ENCODE peak calls at places on chromosomes 13 and 19, in five cellular contexts. Z, C, H, G and L are unnamed samples.
A peak's percentile ranks its signal among the peaks of the same experiment; 100 is the strongest.

GRCh38 chr19:17180997-17181702 is 34.0 kb upstream of the USE1 start:
- DNase-seq in H (no peak), G (no peak), C (no peak), Z (peak; percentile 63), L (no peak)

GRCh38 chr13:51935326-51936171 is 73.8 kb downstream of the CCDC70 start:
- DNase-seq in C (peak; percentile 49), G (peak; percentile 19), Z (peak; percentile 72), H (peak; percentile 49), L (peak; percentile 44)

GRCh38 chr19:5445667-5446066 is 9.6 kb upstream of the ZNRF4 start:
- DNase-seq in C (no peak), G (no peak), Z (no peak), H (no peak), L (peak; percentile 67)

GRCh38 chr19:13526552-13526951 is 20.3 kb upstream of the CACNA1A start:
- DNase-seq in C (no peak), H (no peak), G (peak; percentile 19), Z (peak; percentile 77), L (peak; percentile 51)

GRCh38 chr13:111006508-111007031 is 91.7 kb upstream of the ANKRD10 start:
- DNase-seq in Z (peak; percentile 19), H (no peak), C (peak; percentile 65), G (no peak), L (no peak)

GRCh38 chr19:54137913-54138776 is 583 bp downstream of the CNOT3 start:
- DNase-seq in Z (peak; percentile 47), G (no peak), C (peak; percentile 50), H (peak; percentile 75), L (no peak)

GRCh38 chr19:3057275-3057714 is 5.0 kb downstream of the TLE5 start:
- DNase-seq in C (peak; percentile 67), H (no peak), G (no peak), Z (no peak), L (peak; percentile 21)

GRCh38 chr19:29524201-29524911 is 1.4 kb upstream of the VSTM2B start:
- DNase-seq in Z (peak; percentile 70), C (no peak), H (no peak), G (no peak), L (no peak)

GRCh38 chr19:39132344-39132969 is 6.9 kb downstream of the PAK4 start:
- DNase-seq in G (no peak), H (no peak), C (no peak), Z (no peak), L (no peak)

GRCh38 chr13:93690139-93690538 is 463.5 kb downstream of the GPC6 start:
- DNase-seq in C (peak; percentile 52), G (no peak), Z (peak; percentile 80), H (no peak), L (peak; percentile 31)

GRCh38 chr13:25267715-25268114 is 19.6 kb downstream of the MTMR6 start:
- DNase-seq in C (no peak), G (no peak), Z (no peak), H (peak; percentile 17), L (peak; percentile 18)

GRCh38 chr13:98458431-98458830 is 118.5 kb downstream of the STK24 start:
- DNase-seq in H (no peak), G (no peak), Z (no peak), C (no peak), L (no peak)

GRCh38 chr19:55169136-55169535 is 2.7 kb upstream of the DNAAF3 start:
- DNase-seq in G (no peak), H (no peak), C (no peak), Z (no peak), L (no peak)

GRCh38 chr13:113897161-113897560 is 33.3 kb upstream of the GAS6 start:
- DNase-seq in Z (no peak), H (no peak), C (no peak), G (no peak), L (peak; percentile 92)

GRCh38 chr13:94798738-94799137 is 86.4 kb upstream of the SOX21 start:
- DNase-seq in C (peak; percentile 13), Z (no peak), H (no peak), G (no peak), L (no peak)

GRCh38 chr13:106498158-106498557 is 37.3 kb downstream of the EFNB2 start:
- DNase-seq in H (no peak), G (no peak), C (no peak), Z (no peak), L (no peak)

GRCh38 chr19:29622191-29623070 is 16.3 kb downstream of the POP4 start:
- DNase-seq in G (no peak), C (no peak), H (peak; percentile 59), Z (no peak), L (peak; percentile 12)

GRCh38 chr19:18044825-18045304 is 36.9 kb downstream of the ARRDC2 start:
- DNase-seq in C (peak; percentile 75), Z (peak; percentile 77), G (no peak), H (no peak), L (peak; percentile 69)

GRCh38 chr13:96379967-96380366 is 290.1 kb downstream of the HS6ST3 start:
- DNase-seq in G (no peak), Z (no peak), H (no peak), C (no peak), L (no peak)

GRCh38 chr19:50025794-50026549 is at the start of gene ZNF473:
- DNase-seq in Z (peak; percentile 98), G (no peak), H (peak; percentile 86), C (peak; percentile 97), L (peak; percentile 97)

GRCh38 chr19:38562096-38562495 is 55.7 kb downstream of the MAP4K1 start:
- DNase-seq in H (no peak), C (no peak), G (no peak), Z (no peak), L (no peak)

GRCh38 chr19:389935-390289 is 19.0 kb downstream of the C2CD4C start:
- DNase-seq in G (no peak), Z (no peak), H (no peak), C (no peak), L (no peak)

GRCh38 chr19:41957838-41958366 is 1.2 kb downstream of the RABAC1 start:
- DNase-seq in Z (peak; percentile 94), G (peak; percentile 79), H (peak; percentile 90), C (peak; percentile 93), L (peak; percentile 87)

GRCh38 chr13:20492641-20493040 is 33.0 kb downstream of the CRYL1 start:
- DNase-seq in Z (peak; percentile 62), H (no peak), G (peak; percentile 27), C (peak; percentile 19), L (peak; percentile 73)

GRCh38 chr19:38713227-38713649 is 31.0 kb downstream of the CAPN12 start:
- DNase-seq in C (no peak), G (no peak), H (no peak), Z (no peak), L (no peak)

GRCh38 chr13:76656496-76656895 is 229.7 kb downstream of the KCTD12 start:
- DNase-seq in Z (no peak), C (no peak), G (no peak), H (no peak), L (no peak)

GRCh38 chr19:13091400-13092161 is 11.1 kb downstream of the LYL1 start:
- DNase-seq in G (no peak), C (peak; percentile 77), Z (peak; percentile 73), H (peak; percentile 91), L (no peak)

GRCh38 chr13:100520936-100521765 is 67.4 kb downstream of the GGACT start:
- DNase-seq in H (no peak), G (no peak), Z (peak; percentile 77), C (no peak), L (no peak)

GRCh38 chr13:27636624-27637288 is 15.1 kb downstream of the POLR1D start:
- DNase-seq in G (no peak), Z (no peak), H (no peak), C (no peak), L (no peak)

GRCh38 chr13:30809787-30810186 is 74.4 kb downstream of the ALOX5AP start:
- DNase-seq in H (no peak), C (no peak), Z (no peak), G (no peak), L (no peak)

GRCh38 chr19:45959517-45960025 is 14.1 kb downstream of the NOVA2 start:
- DNase-seq in C (no peak), G (no peak), Z (no peak), H (no peak), L (no peak)

GRCh38 chr13:102599451-102600012 is 2.7 kb downstream of the TPP2 start:
- DNase-seq in C (no peak), Z (no peak), H (no peak), G (no peak), L (no peak)
- H3K4me2 ChIP-seq in C (peak overlapping the region; percentile 82), Z (peak overlapping the region; percentile 95), H (peak overlapping the region; percentile 95), G (no peak overlapping the region), L (peak overlapping the region; percentile 89)

GRCh38 chr13:74819549-74819948 is 662.4 kb downstream of the TBC1D4 start:
- DNase-seq in G (no peak), Z (no peak), H (no peak), C (no peak), L (no peak)
- TF ChIP-seq EZH2phosphoT487 in G (no peak), Z (no peak), H (no peak), C (no peak), L (no peak)

DNA sequence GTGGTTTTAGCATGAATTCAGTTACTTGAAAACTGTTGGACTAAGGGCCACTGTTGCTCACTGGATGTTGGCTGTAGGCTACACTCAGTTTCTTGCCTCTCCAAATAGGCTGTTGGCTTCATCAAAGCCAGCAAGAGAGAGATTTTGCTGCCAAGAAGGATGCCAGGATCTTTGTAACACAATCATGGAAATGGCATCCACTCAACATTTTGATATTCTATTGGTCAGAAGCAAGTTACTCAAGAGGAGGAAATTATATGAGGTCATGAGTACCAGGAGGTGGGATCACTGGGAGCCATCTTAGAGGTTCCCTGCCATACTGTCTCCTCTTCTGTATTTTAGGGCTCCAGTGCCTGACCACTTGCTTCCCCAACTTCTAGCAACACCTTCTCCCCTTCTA is 30.6 kb downstream of the SYDE1 start:
- DNase-seq in H (no peak), C (no peak), G (no peak), Z (no peak), L (no peak)
- H3K4me2 ChIP-seq in H (no peak overlapping the region), C (no peak overlapping the region), G (no peak overlapping the region), Z (no peak overlapping the region), L (no peak overlapping the region)

GRCh38 chr13:41427700-41428099 is 29.6 kb upstream of the RGCC start:
- DNase-seq in Z (no peak), C (no peak), H (peak; percentile 19), G (no peak), L (no peak)

GRCh38 chr13:41426047-41426446 is 31.3 kb upstream of the RGCC start:
- DNase-seq in Z (no peak), C (no peak), H (no peak), G (no peak), L (no peak)

DNA sequence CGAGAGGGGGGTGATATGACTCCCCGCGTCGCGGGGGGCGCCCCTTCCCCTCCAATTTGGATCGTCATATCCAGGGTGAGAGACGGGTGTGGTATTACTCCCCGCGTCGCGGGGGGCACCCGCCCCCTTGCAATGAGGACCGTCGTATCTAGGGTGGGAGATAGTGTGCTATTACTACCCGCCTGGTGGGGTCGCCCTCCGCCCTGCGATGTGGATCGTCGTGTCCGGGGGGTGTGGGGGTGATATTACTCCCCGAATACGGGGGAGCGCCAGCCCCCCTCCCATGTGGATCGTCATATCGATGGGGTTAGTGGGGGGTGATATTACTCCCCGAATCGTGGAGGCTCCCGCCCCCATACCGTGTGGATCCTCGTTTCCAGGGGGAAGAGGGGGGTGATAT is 29.2 kb upstream of the RGCC start:
- DNase-seq in C (no peak), G (no peak), Z (peak; percentile 44), H (peak; percentile 65), L (no peak)
- TF ChIP-seq EZH2phosphoT487 in C (no peak), G (no peak), Z (no peak), H (no peak), L (no peak)